ENCODE peak calls at places on chromosomes 7 and 10, in four cellular contexts. O is NCI-H2029 treated with DMSO at 0.1 percent for 48 hours, I is GM18507, G is NCI-H226. D is an unnamed sample.

GRCh38 chr7:107213193-107213788 is 44.5 kb downstream of the HBP1 start:
- DNase-seq in O (no peak), I (no peak), G (no peak), D (no peak)

GRCh38 chr7:107233174-107233573 is 64.4 kb downstream of the HBP1 start:
- DNase-seq in O (no peak), I (no peak), G (no peak), D (no peak)

GRCh38 chr7:127976056-127976455 is 55.2 kb downstream of the LRRC4 start:
- DNase-seq in O (no peak), I (no peak), G (peak), D (no peak)

GRCh38 chr10:131890276-131891195 is 10.3 kb upstream of the PPP2R2D start:
- DNase-seq in O (no peak), I (no peak), G (no peak), D (no peak)

GRCh38 chr7:121604627-121605296 is 208.7 kb upstream of the FAM3C start:
- DNase-seq in O (no peak), I (no peak), G (no peak), D (no peak)

GRCh38 chr7:129127601-129128000 is 16.9 kb upstream of the TSPAN33 start:
- DNase-seq in O (no peak), I (no peak), G (no peak), D (no peak)

GRCh38 chr10:71334228-71334791 is 15.3 kb downstream of the SLC29A3 start:
- DNase-seq in O (no peak), I (no peak), G (no peak), D (no peak)

GRCh38 chr10:71729023-71729649 is 9.6 kb upstream of the C10orf105 start:
- DNase-seq in O (no peak), I (no peak), G (peak), D (peak)

GRCh38 chr7:112306903-112307302 is 100.4 kb downstream of the ZNF277 start:
- DNase-seq in O (no peak), I (no peak), G (no peak), D (no peak)

GRCh38 chr7:47634273-47634672 is 52.4 kb upstream of the TNS3 start:
- DNase-seq in O (no peak), I (no peak), G (no peak), D (no peak)

GRCh38 chr7:29884399-29885272 is 78.3 kb downstream of the WIPF3 start:
- DNase-seq in O (peak), I (no peak), G (no peak), D (no peak)

GRCh38 chr10:131774618-131775443 is 126.0 kb upstream of the PPP2R2D start:
- DNase-seq in O (no peak), I (no peak), G (no peak), D (no peak)

GRCh38 chr10:86693721-86694369 is 25.5 kb downstream of the LDB3 start:
- DNase-seq in O (no peak), I (no peak), G (no peak), D (peak)